ENCODE peak calls at places on chromosome 13, in five cellular contexts. G, P, U, Z and B are unnamed samples.

GRCh38 chr13:20160346-20161274 is at the start of gene GJA3:
- DNase-seq in P (no peak), G (peak; percentile 47), Z (no peak), U (no peak), B (peak; percentile 23)

GRCh38 chr13:70755411-70755810 is 647.2 kb upstream of the KLHL1 start:
- DNase-seq in U (no peak), Z (no peak), G (no peak), P (no peak), B (no peak)

GRCh38 chr13:99307247-99307646 is at the start of gene GPR183:
- DNase-seq in Z (no peak), P (no peak), G (no peak), U (peak; percentile 42), B (no peak)

GRCh38 chr13:87884874-87885273 is 213.7 kb downstream of the SLITRK5 start:
- DNase-seq in P (no peak), Z (no peak), G (no peak), U (peak; percentile 52), B (no peak)

GRCh38 chr13:107373551-107373950 is 805.6 kb upstream of the ARGLU1 start:
- DNase-seq in G (no peak), Z (no peak), P (no peak), U (peak; percentile 90), B (no peak)

GRCh38 chr13:103277959-103278673 is 211.9 kb upstream of the SLC10A2 start:
- DNase-seq in U (no peak), P (no peak), Z (no peak), G (no peak), B (no peak)

GRCh38 chr13:99688776-99689175 is 187.5 kb downstream of the TM9SF2 start:
- DNase-seq in U (no peak), G (no peak), P (no peak), Z (no peak), B (no peak)

GRCh38 chr13:99303863-99304521 is 3.2 kb downstream of the GPR183 start:
- DNase-seq in G (no peak), U (no peak), Z (no peak), P (no peak), B (no peak)

GRCh38 chr13:20430296-20430695 is 95.4 kb downstream of the CRYL1 start:
- DNase-seq in P (no peak), U (no peak), Z (no peak), G (no peak), B (no peak)

GRCh38 chr13:75470676-75471075 is 11.3 kb downstream of the TBC1D4 start:
- DNase-seq in Z (no peak), G (no peak), U (no peak), P (no peak), B (no peak)

GRCh38 chr13:85498774-85499173 is 300.4 kb downstream of the SLITRK6 start:
- DNase-seq in P (no peak), G (no peak), Z (no peak), U (no peak), B (no peak)

GRCh38 chr13:93927431-93927830 is 552.1 kb downstream of the DCT start:
- DNase-seq in P (no peak), Z (no peak), U (no peak), G (no peak), B (no peak)

GRCh38 chr13:93925976-93926375 is 553.5 kb downstream of the DCT start:
- DNase-seq in U (no peak), P (no peak), G (no peak), Z (no peak), B (no peak)

GRCh38 chr13:93922063-93922462 is 557.4 kb downstream of the DCT start:
- DNase-seq in Z (no peak), G (no peak), U (no peak), P (no peak), B (no peak)
- TF ChIP-seq CTCF in Z (no peak), G (no peak), U (no peak), P (no peak), B (no peak)

GRCh38 chr13:36700170-36700569 is 26.4 kb downstream of the SERTM1 start:
- DNase-seq in U (no peak), G (no peak), Z (no peak), P (no peak), B (no peak)

DNA sequence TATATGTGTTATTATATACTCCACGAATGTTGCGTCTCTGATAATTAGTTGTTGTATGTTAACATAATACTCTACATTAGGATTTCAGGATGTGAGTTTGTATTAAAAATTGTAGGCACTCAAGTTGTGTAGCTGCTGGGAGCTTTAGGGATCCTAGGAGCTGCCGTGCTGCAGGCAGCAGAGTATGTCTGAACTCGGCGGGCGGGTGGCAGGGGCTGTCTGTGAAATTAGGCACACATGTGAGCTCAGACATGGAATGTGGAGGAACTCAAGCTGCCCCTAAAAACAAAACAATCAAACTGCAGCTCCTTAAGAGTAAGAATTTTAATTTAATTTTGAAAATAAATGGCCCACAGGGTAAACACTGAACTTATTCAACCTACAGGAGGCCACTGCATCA is 22.6 kb downstream of the SERTM1 start:
- DNase-seq in G (no peak), P (no peak), U (no peak), Z (no peak), B (no peak)
- TF ChIP-seq CTCF in G (no peak), P (no peak), U (no peak), Z (no peak), B (no peak)

GRCh38 chr13:68128297-68128915 is 898.3 kb upstream of the PCDH9 start:
- DNase-seq in Z (no peak), U (no peak), G (no peak), P (no peak), B (no peak)

GRCh38 chr13:68125087-68125480 is 894.9 kb upstream of the PCDH9 start:
- DNase-seq in Z (no peak), P (no peak), U (no peak), G (no peak), B (no peak)

DNA sequence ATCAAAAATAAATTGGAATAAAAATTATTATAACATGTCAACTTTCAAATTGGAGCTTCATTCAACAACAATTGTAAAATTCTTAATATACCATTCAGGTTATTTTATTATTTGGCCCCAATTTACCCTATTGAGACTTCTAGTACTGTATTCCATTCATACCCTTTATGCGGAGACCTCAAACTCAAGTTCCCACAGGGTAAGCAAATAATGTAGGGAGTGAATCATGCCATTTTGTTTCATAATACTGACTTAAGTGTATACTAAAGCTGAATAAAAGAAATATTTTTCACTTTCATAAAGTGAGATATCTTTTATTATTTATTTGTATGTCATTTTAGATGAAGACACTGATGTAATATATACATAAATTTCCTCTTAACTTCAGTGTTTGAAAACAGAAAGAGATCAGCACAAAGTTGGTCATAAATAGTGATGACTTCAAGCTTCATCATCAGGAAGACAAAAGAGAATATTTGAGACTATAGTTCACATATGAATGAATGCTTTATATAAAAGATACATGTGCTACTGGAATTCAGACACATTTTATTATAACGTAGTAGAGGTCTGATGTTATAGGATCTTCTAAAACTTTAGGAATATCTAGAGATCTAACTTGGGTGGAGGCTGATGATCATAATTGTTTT is 894.4 kb upstream of the PCDH9 start:
- DNase-seq in G (no peak), Z (no peak), P (no peak), U (no peak), B (no peak)
- TF ChIP-seq CTCF in G (no peak), Z (no peak), P (no peak), U (no peak), B (no peak)

DNA sequence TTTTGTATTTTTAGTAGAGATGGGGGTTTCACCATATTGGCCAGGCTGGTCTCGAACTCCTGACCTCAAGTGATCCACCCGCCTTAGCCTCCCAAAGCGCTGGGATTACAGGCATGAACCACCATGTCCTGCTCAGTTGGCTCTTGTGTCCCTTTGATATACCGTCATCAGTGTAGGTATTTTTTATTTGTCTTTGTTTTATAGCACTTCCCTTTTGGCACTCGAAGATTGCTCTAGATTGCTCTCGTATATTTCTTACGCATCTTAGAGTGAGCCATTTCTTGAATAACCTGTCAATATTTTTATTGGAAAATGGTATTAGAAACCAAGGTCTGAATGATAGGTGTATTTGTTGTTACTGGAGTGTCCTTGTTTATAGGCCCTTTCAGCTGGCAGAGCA is 9.4 kb downstream of the SETDB2 start:
- DNase-seq in U (no peak), P (no peak), G (no peak), Z (no peak), B (no peak)
- TF ChIP-seq CTCF in U (no peak), P (no peak), G (no peak), Z (no peak), B (no peak)